ENCODE peak calls at places on chromosomes 16 and 17, in seven cellular contexts. One of them, this sample, is unnamed.

GRCh38 chr17:3845361-3845753 is 689 bp downstream of the NCBP3 start:
- DNase-seq in amygdala: no peak
- DNase-seq in fibroblast of mammary gland: no peak
- DNase-seq in A172: peak
- DNase-seq in B cell: no peak
- DNase-seq in ELR: peak
- DNase-seq in M059J: peak
- DNase-seq in this sample: peak

GRCh38 chr16:90044111-90044551 is 24.9 kb upstream of the DBNDD1 start:
- DNase-seq in amygdala: no peak
- DNase-seq in fibroblast of mammary gland: no peak
- DNase-seq in A172: peak
- DNase-seq in B cell: no peak
- DNase-seq in ELR: no peak
- DNase-seq in M059J: peak
- DNase-seq in this sample: peak

GRCh38 chr17:72407336-72408121 is 286.7 kb downstream of the SOX9 start:
- DNase-seq in amygdala: no peak
- DNase-seq in fibroblast of mammary gland: peak
- DNase-seq in A172: peak
- DNase-seq in B cell: peak
- DNase-seq in ELR: peak
- DNase-seq in M059J: peak
- DNase-seq in this sample: peak

GRCh38 chr17:70366421-70366820 is 197.1 kb downstream of the KCNJ2 start:
- DNase-seq in amygdala: no peak
- DNase-seq in fibroblast of mammary gland: no peak
- DNase-seq in A172: no peak
- DNase-seq in B cell: no peak
- DNase-seq in ELR: no peak
- DNase-seq in M059J: no peak
- DNase-seq in this sample: no peak

GRCh38 chr17:3796110-3796821 is 4.7 kb downstream of the ITGAE start:
- DNase-seq in amygdala: no peak
- DNase-seq in fibroblast of mammary gland: no peak
- DNase-seq in A172: no peak
- DNase-seq in B cell: peak
- DNase-seq in ELR: no peak
- DNase-seq in M059J: no peak
- DNase-seq in this sample: peak

GRCh38 chr17:77304746-77305473 is 164.1 kb downstream of the SEC14L1 start:
- DNase-seq in amygdala: no peak
- DNase-seq in fibroblast of mammary gland: no peak
- DNase-seq in A172: peak
- DNase-seq in B cell: no peak
- DNase-seq in ELR: no peak
- DNase-seq in M059J: no peak
- DNase-seq in this sample: no peak

GRCh38 chr17:45302649-45303173 is 14.1 kb downstream of the MAP3K14 start:
- DNase-seq in amygdala: no peak
- DNase-seq in fibroblast of mammary gland: peak
- DNase-seq in A172: peak
- DNase-seq in B cell: peak
- DNase-seq in ELR: peak
- DNase-seq in M059J: peak
- DNase-seq in this sample: peak

GRCh38 chr17:43608313-43608712 is 53.4 kb downstream of the MEOX1 start:
- DNase-seq in amygdala: no peak
- DNase-seq in fibroblast of mammary gland: peak
- DNase-seq in A172: peak
- DNase-seq in B cell: no peak
- DNase-seq in ELR: peak
- DNase-seq in M059J: peak
- DNase-seq in this sample: no peak

GRCh38 chr17:35752945-35753764 is at the start of gene GAS2L2:
- DNase-seq in amygdala: no peak
- DNase-seq in fibroblast of mammary gland: no peak
- DNase-seq in A172: no peak
- DNase-seq in B cell: no peak
- DNase-seq in ELR: no peak
- DNase-seq in M059J: no peak
- DNase-seq in this sample: no peak

GRCh38 chr16:48591976-48592375 is 18.0 kb downstream of the N4BP1 start:
- DNase-seq in amygdala: no peak
- DNase-seq in fibroblast of mammary gland: no peak
- DNase-seq in A172: no peak
- DNase-seq in B cell: no peak
- DNase-seq in ELR: no peak
- DNase-seq in M059J: no peak
- DNase-seq in this sample: no peak

GRCh38 chr17:79944821-79945391 is 90.8 kb downstream of the TBC1D16 start:
- DNase-seq in amygdala: no peak
- DNase-seq in fibroblast of mammary gland: no peak
- DNase-seq in A172: no peak
- DNase-seq in B cell: no peak
- DNase-seq in ELR: no peak
- DNase-seq in M059J: no peak
- DNase-seq in this sample: no peak

GRCh38 chr17:80643700-80644099 is 99.1 kb downstream of the RPTOR start:
- DNase-seq in amygdala: no peak
- DNase-seq in fibroblast of mammary gland: no peak
- DNase-seq in A172: no peak
- DNase-seq in B cell: no peak
- DNase-seq in ELR: no peak
- DNase-seq in M059J: no peak
- DNase-seq in this sample: no peak